ENCODE peak calls at places on chromosomes 3 and 15, in ten cellular contexts. U, I, L, A, E, M, J, Z, D and F are unnamed samples.

GRCh38 chr3:119292666-119293065 is 1.5 kb upstream of the ARHGAP31 start:
- DNase-seq in U (no peak), I (no peak), L (no peak), A (no peak), E (no peak), M (peak; percentile 42), J (no peak), Z (no peak), D (no peak), F (no peak)

GRCh38 chr3:132034486-132035464 is at the start of gene CPNE4:
- DNase-seq in U (peak; percentile 89), I (peak; percentile 65), L (peak; percentile 87), A (peak; percentile 87), E (peak; percentile 96), M (peak; percentile 62), J (peak; percentile 94), Z (no peak), D (peak; percentile 93), F (peak; percentile 93)

GRCh38 chr3:146550743-146551510 is 6.5 kb upstream of the PLSCR1 start:
- DNase-seq in U (peak; percentile 10), I (peak; percentile 27), L (no peak), A (no peak), E (no peak), M (peak; percentile 61), J (no peak), Z (no peak), D (no peak), F (no peak)

GRCh38 chr3:41688595-41689380 is 273.1 kb downstream of the ULK4 start:
- DNase-seq in U (no peak), I (peak; percentile 54), L (no peak), A (no peak), E (no peak), M (no peak), J (no peak), Z (peak; percentile 66), D (no peak), F (no peak)

GRCh38 chr3:69354948-69355347 is 30.9 kb downstream of the FRMD4B start:
- DNase-seq in U (no peak), I (no peak), L (no peak), A (no peak), E (no peak), M (no peak), J (no peak), Z (no peak), D (no peak), F (no peak)

GRCh38 chr15:55649058-55649423 is 60.9 kb upstream of the PYGO1 start:
- DNase-seq in U (no peak), I (no peak), L (no peak), A (no peak), E (no peak), M (no peak), J (no peak), Z (peak; percentile 50), D (no peak), F (no peak)

GRCh38 chr15:35737521-35737920 is 191.6 kb upstream of the DPH6 start:
- DNase-seq in U (no peak), I (no peak), L (no peak), A (no peak), E (no peak), M (no peak), J (no peak), Z (peak; percentile 35), D (no peak), F (no peak)

GRCh38 chr3:25532763-25533162 is 104.7 kb downstream of the RARB start:
- DNase-seq in U (no peak), I (no peak), L (no peak), A (peak; percentile 11), E (no peak), M (peak; percentile 60), J (no peak), Z (no peak), D (no peak), F (peak; percentile 34)

GRCh38 chr3:50630916-50631315 is 14.0 kb downstream of the MAPKAPK3 start:
- DNase-seq in U (no peak), I (no peak), L (peak; percentile 32), A (no peak), E (no peak), M (no peak), J (no peak), Z (no peak), D (no peak), F (no peak)

GRCh38 chr15:31554261-31554660 is 227.6 kb downstream of the KLF13 start:
- DNase-seq in U (peak; percentile 63), I (no peak), L (peak; percentile 90), A (no peak), E (no peak), M (peak; percentile 6), J (peak; percentile 81), Z (peak; percentile 62), D (no peak), F (no peak)

GRCh38 chr15:48084759-48085420 is 35.9 kb upstream of the SLC24A5 start:
- DNase-seq in U (no peak), I (no peak), L (no peak), A (no peak), E (peak; percentile 71), M (peak; percentile 36), J (no peak), Z (no peak), D (no peak), F (peak; percentile 40)

GRCh38 chr3:51860703-51861665 is at the start of gene IQCF2:
- DNase-seq in U (no peak), I (no peak), L (no peak), A (no peak), E (no peak), M (peak; percentile 74), J (no peak), Z (no peak), D (no peak), F (no peak)

GRCh38 chr3:156174229-156174847 is 54.0 kb downstream of the KCNAB1 start:
- DNase-seq in U (no peak), I (peak; percentile 19), L (no peak), A (no peak), E (peak; percentile 41), M (peak; percentile 14), J (no peak), Z (no peak), D (no peak), F (peak; percentile 40)

GRCh38 chr3:13009946-13010315 is 63.3 kb downstream of the IQSEC1 start:
- DNase-seq in U (no peak), I (no peak), L (no peak), A (no peak), E (no peak), M (peak; percentile 72), J (no peak), Z (no peak), D (no peak), F (no peak)
- H3K4me3 ChIP-seq in U (no peak overlapping the region), I (no peak overlapping the region), L (no peak overlapping the region), A (no peak overlapping the region), E (no peak overlapping the region), M (peak overlapping the region; percentile 56), J (no peak overlapping the region), Z (no peak overlapping the region), D (no peak overlapping the region), F (no peak overlapping the region)

GRCh38 chr3:130850044-130850797 is 43.7 kb upstream of the ATP2C1 start:
- DNase-seq in U (peak; percentile 51), I (peak; percentile 82), L (peak; percentile 54), A (no peak), E (no peak), M (peak; percentile 93), J (no peak), Z (peak; percentile 62), D (no peak), F (no peak)
- H3K4me3 ChIP-seq in U (no peak overlapping the region), I (peak overlapping the region; percentile 26), L (peak overlapping the region; percentile 60), A (peak overlapping the region; percentile 11), E (no peak overlapping the region), M (peak overlapping the region; percentile 85), J (peak overlapping the region; percentile 84), Z (no peak overlapping the region), D (no peak overlapping the region), F (no peak overlapping the region)

GRCh38 chr3:129428020-129428381 is 435 bp downstream of the EFCAB12 start:
- DNase-seq in U (peak; percentile 55), I (no peak), L (no peak), A (no peak), E (no peak), M (no peak), J (no peak), Z (no peak), D (peak; percentile 77), F (peak; percentile 46)
- H3K4me3 ChIP-seq in U (no peak overlapping the region), I (peak overlapping the region; percentile 13), L (peak overlapping the region; percentile 27), A (peak overlapping the region; percentile 55), E (peak overlapping the region; percentile 47), M (no peak overlapping the region), J (no peak overlapping the region), Z (peak overlapping the region; percentile 64), D (no peak overlapping the region), F (peak overlapping the region; percentile 53)

GRCh38 chr15:82808634-82809041 is 790 bp upstream of the WHAMM start:
- DNase-seq in U (no peak), I (no peak), L (no peak), A (no peak), E (no peak), M (peak; percentile 26), J (no peak), Z (no peak), D (no peak), F (no peak)

GRCh38 chr15:82810061-82810862 is 834 bp downstream of the WHAMM start:
- DNase-seq in U (peak; percentile 45), I (peak; percentile 55), L (no peak), A (peak; percentile 63), E (peak; percentile 72), M (peak; percentile 51), J (peak; percentile 80), Z (no peak), D (peak; percentile 86), F (peak; percentile 72)

GRCh38 chr15:82812994-82813393 is 3.6 kb downstream of the WHAMM start:
- DNase-seq in U (no peak), I (no peak), L (no peak), A (no peak), E (no peak), M (no peak), J (no peak), Z (no peak), D (no peak), F (no peak)

GRCh38 chr15:82809308-82810060 is at the start of gene WHAMM:
- DNase-seq in U (peak; percentile 100), I (peak; percentile 94), L (peak; percentile 99), A (peak; percentile 99), E (peak; percentile 98), M (peak; percentile 98), J (peak; percentile 99), Z (peak; percentile 95), D (peak; percentile 100), F (peak; percentile 96)

DNA sequence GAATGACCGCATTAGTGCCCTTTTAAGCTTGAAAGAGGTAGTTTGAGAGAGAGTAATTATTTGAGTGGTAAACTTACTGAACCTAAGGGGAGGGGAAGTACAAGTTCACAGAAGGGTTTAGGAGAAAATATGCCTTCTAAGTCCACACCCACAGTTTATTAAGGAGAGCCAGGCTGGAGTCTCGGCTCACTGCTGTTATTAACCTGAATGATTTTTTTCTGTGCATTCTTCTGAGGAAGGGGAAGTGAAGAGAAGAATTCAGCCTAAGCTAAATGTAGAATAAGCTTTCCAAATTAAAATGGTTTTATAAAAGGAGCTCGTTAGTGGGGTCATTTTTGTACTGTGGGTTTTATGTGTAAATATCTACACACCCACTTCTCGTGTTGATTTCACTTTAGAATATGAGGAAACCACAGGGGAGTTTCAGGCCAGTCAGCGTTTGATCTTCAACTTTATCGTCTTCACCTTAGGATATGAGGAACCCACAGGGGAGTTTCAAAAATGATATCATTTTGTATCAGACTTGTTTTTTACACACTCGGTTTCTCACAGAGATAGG is 1.5 kb downstream of the WHAMM start:
- DNase-seq in U (no peak), I (no peak), L (no peak), A (no peak), E (no peak), M (peak; percentile 74), J (no peak), Z (no peak), D (no peak), F (no peak)
- H3K4me3 ChIP-seq in U (peak overlapping the region; percentile 14), I (peak overlapping the region; percentile 90), L (peak overlapping the region; percentile 77), A (peak overlapping the region; percentile 87), E (peak overlapping the region; percentile 99), M (peak overlapping the region; percentile 72), J (peak overlapping the region; percentile 63), Z (peak overlapping the region; percentile 86), D (peak overlapping the region; percentile 85), F (peak overlapping the region; percentile 90)